ENCODE peak calls at places on chromosome 4, in six cellular contexts. U is heart left ventricle, W is transverse colon, F is adrenal gland, X is testis, A is right lobe of liver. D is an unnamed sample.

GRCh38 chr4:32087211-32087610 is 1367.0 kb downstream of the PCDH7 start:
- DNase-seq in U (no peak), W (no peak), F (no peak), X (no peak), A (no peak), D (no peak)

GRCh38 chr4:66633472-66633871 is 911.8 kb downstream of the CENPC start:
- DNase-seq in U (no peak), W (no peak), F (no peak), X (no peak), A (no peak), D (no peak)

GRCh38 chr4:11397819-11398610 is 30.7 kb downstream of the HS3ST1 start:
- DNase-seq in U (no peak), W (no peak), F (no peak), X (no peak), A (no peak), D (no peak)

GRCh38 chr4:16226816-16227461 is 668 bp upstream of the TAPT1 start:
- DNase-seq in U (peak; percentile 71), W (peak; percentile 69), F (peak; percentile 72), X (peak; percentile 73), A (peak; percentile 77), D (peak; percentile 62)

GRCh38 chr4:139556735-139557505 is 901 bp upstream of the SETD7 start:
- DNase-seq in U (peak; percentile 59), W (peak; percentile 81), F (peak; percentile 48), X (peak; percentile 79), A (peak; percentile 76), D (peak; percentile 65)

GRCh38 chr4:184170996-184171395 is 46.7 kb downstream of the ENPP6 start:
- DNase-seq in U (peak; percentile 32), W (no peak), F (no peak), X (no peak), A (no peak), D (no peak)

GRCh38 chr4:2353222-2354107 is 65.0 kb downstream of the ZFYVE28 start:
- DNase-seq in U (peak; percentile 69), W (peak; percentile 6), F (peak; percentile 11), X (peak; percentile 46), A (peak; percentile 49), D (peak; percentile 44)

GRCh38 chr4:16443504-16444088 is 217.3 kb upstream of the TAPT1 start:
- DNase-seq in U (no peak), W (no peak), F (no peak), X (peak; percentile 21), A (no peak), D (no peak)

GRCh38 chr4:155552180-155552579 is 114.5 kb upstream of the GUCY1A1 start:
- DNase-seq in U (no peak), W (no peak), F (no peak), X (no peak), A (no peak), D (no peak)

GRCh38 chr4:5958199-5958735 is 60.0 kb downstream of the C4orf50 start:
- DNase-seq in U (no peak), W (no peak), F (no peak), X (no peak), A (no peak), D (no peak)

GRCh38 chr4:101039367-101039766 is 308.0 kb downstream of the PPP3CA start:
- DNase-seq in U (no peak), W (no peak), F (no peak), X (no peak), A (no peak), D (no peak)

GRCh38 chr4:5865896-5866599 is 26.8 kb downstream of the CRMP1 start:
- DNase-seq in U (no peak), W (no peak), F (no peak), X (no peak), A (no peak), D (no peak)

GRCh38 chr4:20378181-20378580 is 126.5 kb downstream of the SLIT2 start:
- DNase-seq in U (no peak), W (no peak), F (no peak), X (no peak), A (no peak), D (no peak)

GRCh38 chr4:182880387-182881356 is 36.5 kb downstream of the DCTD start:
- DNase-seq in U (peak; percentile 77), W (peak; percentile 10), F (peak; percentile 95), X (peak; percentile 68), A (no peak), D (peak; percentile 71)

GRCh38 chr4:53895137-53895536 is 169.3 kb downstream of the CHIC2 start:
- DNase-seq in U (no peak), W (no peak), F (no peak), X (no peak), A (no peak), D (no peak)

GRCh38 chr4:122914292-122914904 is 8.0 kb downstream of the NUDT6 start:
- DNase-seq in U (no peak), W (no peak), F (no peak), X (no peak), A (no peak), D (no peak)

DNA sequence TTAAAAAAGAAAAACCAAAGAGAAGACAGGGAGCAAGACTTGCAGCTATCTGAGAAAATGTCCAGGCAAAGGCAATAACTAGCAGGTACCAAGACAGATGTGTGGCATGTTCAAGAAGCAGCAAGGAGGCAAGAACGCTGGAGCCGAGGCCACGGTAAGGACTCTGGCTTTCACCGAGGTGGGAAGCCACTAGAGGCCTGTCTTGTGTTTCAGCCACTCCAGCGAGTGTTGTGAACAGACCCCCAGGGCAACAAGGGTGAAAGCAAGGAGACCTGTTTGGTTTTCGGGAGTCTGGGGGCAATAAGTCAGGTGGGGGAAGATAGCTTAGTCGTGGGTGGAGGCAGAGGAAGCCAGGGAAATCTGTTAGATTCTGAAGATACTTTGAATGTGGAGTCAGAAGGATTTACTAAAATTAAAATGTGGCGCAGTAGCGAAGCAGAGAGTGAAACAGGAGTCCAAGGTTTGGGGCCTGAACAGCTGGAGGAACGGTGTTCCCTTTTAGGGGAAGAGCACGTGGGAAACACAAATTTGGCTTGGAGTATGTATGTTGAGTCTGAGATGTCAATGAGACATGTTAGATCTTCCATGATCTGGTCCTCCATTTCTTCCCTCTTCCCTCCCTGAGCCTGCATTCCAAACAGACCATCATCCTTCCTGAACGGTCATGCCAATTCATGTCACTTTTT is 3.1 kb downstream of the WDR1 start:
- DNase-seq in U (no peak), W (no peak), F (no peak), X (no peak), A (no peak), D (no peak)
- H3K36me3 ChIP-seq in U (peaks cover 63% of the 10 kb centered on the region), W (peaks cover 5% of the 10 kb centered on the region), F (no peaks in the 10 kb centered on the region), X (peaks cover 2% of the 10 kb centered on the region), A (peaks cover 4% of the 10 kb centered on the region), D (no peaks in the 10 kb centered on the region)

GRCh38 chr4:83150563-83151330 is 36.2 kb upstream of the PLAC8 start:
- DNase-seq in U (no peak), W (no peak), F (no peak), X (no peak), A (no peak), D (no peak)
- TF ChIP-seq POLR2A in U (no peak), W (no peak), F (no peak), X (no peak), A (no peak), D (no peak)

GRCh38 chr4:38366451-38366850 is 297.5 kb upstream of the KLF3 start:
- DNase-seq in U (peak; percentile 31), W (no peak), F (peak; percentile 41), X (no peak), A (peak; percentile 70), D (no peak)
- H3K4me3 ChIP-seq in U (no peak overlapping the region), W (no peak overlapping the region), F (no peak overlapping the region), X (no peak overlapping the region), A (no peak overlapping the region), D (no peak overlapping the region)

GRCh38 chr4:165743422-165743821 is 129.6 kb upstream of the TLL1 start:
- DNase-seq in U (no peak), W (no peak), F (no peak), X (no peak), A (no peak), D (no peak)
- H3K36me3 ChIP-seq in U (no peaks in the 10 kb centered on the region), W (no peaks in the 10 kb centered on the region), F (no peaks in the 10 kb centered on the region), X (no peaks in the 10 kb centered on the region), A (no peaks in the 10 kb centered on the region), D (no peaks in the 10 kb centered on the region)

DNA sequence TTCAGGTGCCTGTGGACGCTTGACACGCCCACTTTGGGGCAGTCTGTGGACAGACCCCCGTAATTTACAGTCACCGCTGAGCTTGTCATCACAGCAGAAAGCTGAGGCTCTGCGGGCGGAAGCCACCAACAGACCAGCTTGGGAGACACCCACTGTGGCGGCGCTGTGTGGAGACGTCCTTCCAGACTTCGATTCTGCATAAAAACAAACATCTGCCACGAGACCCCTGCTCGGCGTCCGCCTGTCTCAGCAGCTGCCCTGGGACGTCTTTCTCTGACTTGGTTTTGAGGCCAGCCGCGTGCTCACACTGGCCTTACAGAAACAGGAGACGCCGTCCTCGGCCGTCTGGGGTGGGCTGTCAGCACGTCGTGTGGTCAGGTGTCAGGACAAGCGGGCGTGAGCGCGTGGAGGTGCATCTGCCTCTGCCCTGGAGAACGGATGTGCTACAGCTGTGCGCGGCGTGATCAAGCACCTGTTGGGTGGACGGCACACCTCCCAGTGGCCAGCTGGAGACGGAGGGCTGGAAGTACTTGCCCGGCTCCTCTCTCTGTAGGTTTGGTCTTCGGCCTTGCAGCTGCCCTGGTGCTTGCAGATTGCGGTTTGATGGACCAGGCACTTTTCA is 37.5 kb downstream of the PIGG start:
- DNase-seq in U (no peak), W (no peak), F (no peak), X (no peak), A (no peak), D (no peak)
- TF ChIP-seq POLR2A in U (no peak), W (no peak), F (no peak), X (no peak), A (no peak), D (no peak)

GRCh38 chr4:80268936-80269335 is 2.5 kb downstream of the FGF5 start:
- DNase-seq in U (no peak), W (no peak), F (no peak), X (no peak), A (no peak), D (no peak)
- H3K4me3 ChIP-seq in U (no peak overlapping the region), W (no peak overlapping the region), F (no peak overlapping the region), X (no peak overlapping the region), A (no peak overlapping the region), D (no peak overlapping the region)

D was measured in breast epithelium.